ENCODE peak calls at places on chromosomes 3 and 15, in six cellular contexts. C is posterior cingulate gyrus; B is NCI-H510A treated with DMSO at 0.1 percent for 48 hours; V is right cardiac atrium; F is activated naive CD4-positive, alpha-beta T cell; N is activated CD8-positive, alpha-beta memory T cell treated with anti-CD3 and anti-CD28 coated beads for 24 hours. Y is an unnamed sample.

GRCh38 chr3:49237344-49237743 is 39.7 kb downstream of the C3orf62 start:
- DNase-seq in C (no peak), B (no peak), V (no peak), F (no peak), N (no peak), Y (no peak)

GRCh38 chr15:41423979-41424659 is 7.2 kb downstream of the RTF1 start:
- DNase-seq in C (no peak), B (no peak), V (no peak), F (no peak), N (no peak), Y (no peak)

GRCh38 chr3:194828926-194829325 is 143.2 kb downstream of the FAM43A start:
- DNase-seq in C (no peak), B (no peak), V (no peak), F (no peak), N (no peak), Y (no peak)

GRCh38 chr3:115843206-115843605 is 219.9 kb downstream of the GAP43 start:
- DNase-seq in C (no peak), B (peak), V (no peak), F (no peak), N (no peak), Y (no peak)

GRCh38 chr3:47108546-47108945 is 55.4 kb downstream of the SETD2 start:
- DNase-seq in C (no peak), B (no peak), V (no peak), F (no peak), N (no peak), Y (peak)

GRCh38 chr3:141410861-141411771 is 42.8 kb downstream of the ZBTB38 start:
- DNase-seq in C (no peak), B (no peak), V (no peak), F (no peak), N (peak), Y (no peak)

GRCh38 chr15:84659904-84660781 is 2.1 kb upstream of the NMB start:
- DNase-seq in C (no peak), B (no peak), V (no peak), F (no peak), N (no peak), Y (no peak)

GRCh38 chr3:51967384-51968174 is at the start of gene PCBP4:
- DNase-seq in C (peak), B (peak), V (peak), F (peak), N (peak), Y (peak)

GRCh38 chr3:111229301-111229700 is 157.7 kb downstream of the NECTIN3 start:
- DNase-seq in C (no peak), B (no peak), V (no peak), F (no peak), N (no peak), Y (no peak)

GRCh38 chr3:189842681-189843602 is 211.8 kb downstream of the TP63 start:
- DNase-seq in C (no peak), B (no peak), V (peak), F (no peak), N (no peak), Y (no peak)

GRCh38 chr3:176160997-176161396 is 1036.3 kb downstream of the TBL1XR1 start:
- DNase-seq in C (no peak), B (no peak), V (no peak), F (no peak), N (no peak), Y (no peak)